ENCODE peak calls at places on chromosomes 11 and 22, in four cellular contexts. R is Peyer's patch, H is upper lobe of right lung, D is MM.1S. A is an unnamed sample.

GRCh38 chr22:35642305-35642741 is 5.9 kb upstream of the APOL6 start:
- DNase-seq in H (no peak), R (peak), D (no peak), A (no peak)

GRCh38 chr22:29478326-29479276 is 1.4 kb upstream of the NEFH start:
- DNase-seq in H (no peak), R (no peak), D (no peak), A (peak)

GRCh38 chr22:22061085-22062077 is 78.8 kb upstream of the TOP3B start:
- DNase-seq in R (no peak), D (no peak), H (no peak), A (no peak)

GRCh38 chr22:43148581-43148980 is 2.8 kb upstream of the TSPO start:
- DNase-seq in D (peak), R (peak), H (no peak), A (no peak)

GRCh38 chr11:63212742-63213141 is 30.7 kb downstream of the SLC22A25 start:
- DNase-seq in R (no peak), D (peak), H (no peak), A (peak)

GRCh38 chr11:21656065-21656464 is 536.8 kb upstream of the ANO5 start:
- DNase-seq in D (no peak), R (no peak), H (no peak), A (no peak)

GRCh38 chr11:67483901-67484665 is 1.3 kb downstream of the AIP start:
- DNase-seq in H (no peak), R (peak), D (no peak), A (peak)

GRCh38 chr22:24582111-24582814 is 10.6 kb downstream of the LRRC75B start:
- DNase-seq in H (no peak), R (no peak), D (no peak), A (no peak)

GRCh38 chr11:120952503-120953229 is 71.2 kb upstream of the TBCEL start:
- DNase-seq in D (peak), R (peak), H (peak), A (peak)

GRCh38 chr11:117911694-117912093 is 17.5 kb downstream of the TMPRSS13 start:
- DNase-seq in R (peak), D (no peak), H (no peak), A (no peak)

GRCh38 chr11:96748639-96749370 is 359.0 kb downstream of the JRKL start:
- DNase-seq in R (no peak), H (no peak), D (no peak), A (no peak)

GRCh38 chr22:22903355-22903777 is 15.8 kb downstream of the IGLL5 start:
- DNase-seq in R (no peak), H (no peak), D (no peak), A (no peak)

GRCh38 chr22:40348025-40348658 is 1.8 kb downstream of the ADSL start:
- DNase-seq in D (peak), R (peak), H (no peak), A (peak)

GRCh38 chr11:108906329-108906728 is 241.5 kb downstream of the DDX10 start:
- DNase-seq in R (no peak), H (no peak), D (no peak), A (no peak)

GRCh38 chr22:39724390-39724789 is 153.8 kb downstream of the CACNA1I start:
- DNase-seq in R (no peak), H (no peak), D (no peak), A (peak)

GRCh38 chr11:100639140-100639539 is 47.9 kb upstream of the ARHGAP42 start:
- DNase-seq in D (no peak), H (no peak), R (no peak), A (no peak)

GRCh38 chr22:25702046-25702445 is 39.9 kb upstream of the MYO18B start:
- DNase-seq in D (peak), R (no peak), H (no peak), A (no peak)

GRCh38 chr11:65852508-65853248 is 5.3 kb downstream of the CFL1 start:
- DNase-seq in H (peak), D (no peak), R (peak), A (no peak)

GRCh38 chr22:49934891-49935557 is 16.6 kb downstream of the CRELD2 start:
- DNase-seq in H (peak), D (peak), R (peak), A (peak)

GRCh38 chr11:77207618-77208313 is 79.7 kb downstream of the MYO7A start:
- DNase-seq in D (no peak), H (peak), R (peak), A (no peak)

GRCh38 chr11:118241191-118242098 is 10.7 kb downstream of the MPZL3 start:
- DNase-seq in R (peak), D (no peak), H (no peak), A (peak)

GRCh38 chr11:834371-835316 is 1.9 kb downstream of the CD151 start:
- DNase-seq in R (peak), H (peak), D (no peak), A (no peak)

GRCh38 chr22:41831383-41831782 is 1.5 kb upstream of the SREBF2 start:
- DNase-seq in H (no peak), R (no peak), D (peak), A (no peak)

GRCh38 chr11:109785714-109786113 is 307.5 kb upstream of the ZC3H12C start:
- DNase-seq in H (no peak), D (no peak), R (no peak), A (no peak)

GRCh38 chr22:20299736-20300136 is 20.1 kb downstream of the DGCR6L start:
- DNase-seq in D (no peak), R (no peak), H (peak), A (no peak)

GRCh38 chr11:1333091-1333772 is 23.8 kb upstream of the TOLLIP start:
- DNase-seq in H (no peak), D (no peak), R (no peak), A (no peak)

GRCh38 chr11:128905345-128906184 is 14.4 kb downstream of the KCNJ5 start:
- DNase-seq in H (peak), R (peak), D (peak), A (peak)

GRCh38 chr22:45441158-45441557 is 27.7 kb downstream of the RIBC2 start:
- DNase-seq in D (peak), R (peak), H (no peak), A (peak)

GRCh38 chr22:42856865-42857704 is at the start of gene ARFGAP3:
- DNase-seq in R (peak), D (peak), H (peak), A (peak)

GRCh38 chr11:102564110-102564509 is 33.6 kb upstream of the MMP7 start:
- DNase-seq in H (no peak), R (no peak), D (peak), A (no peak)

GRCh38 chr11:15336016-15336415 is 221.3 kb downstream of the INSC start:
- DNase-seq in H (no peak), D (no peak), R (no peak), A (no peak)

GRCh38 chr11:129840236-129840635 is 24.6 kb downstream of the TMEM45B start:
- DNase-seq in H (no peak), R (no peak), D (no peak), A (no peak)

GRCh38 chr22:19179472-19180048 is 1.0 kb upstream of the SLC25A1 start:
- DNase-seq in R (peak), D (peak), H (peak), A (peak)

GRCh38 chr22:35918466-35918865 is 110.2 kb downstream of the RBFOX2 start:
- DNase-seq in H (no peak), R (no peak), D (no peak), A (no peak)

GRCh38 chr22:16608931-16609330 is 16.3 kb upstream of the CCT8L2 start:
- DNase-seq in H (no peak), D (no peak), R (no peak), A (no peak)

DNA sequence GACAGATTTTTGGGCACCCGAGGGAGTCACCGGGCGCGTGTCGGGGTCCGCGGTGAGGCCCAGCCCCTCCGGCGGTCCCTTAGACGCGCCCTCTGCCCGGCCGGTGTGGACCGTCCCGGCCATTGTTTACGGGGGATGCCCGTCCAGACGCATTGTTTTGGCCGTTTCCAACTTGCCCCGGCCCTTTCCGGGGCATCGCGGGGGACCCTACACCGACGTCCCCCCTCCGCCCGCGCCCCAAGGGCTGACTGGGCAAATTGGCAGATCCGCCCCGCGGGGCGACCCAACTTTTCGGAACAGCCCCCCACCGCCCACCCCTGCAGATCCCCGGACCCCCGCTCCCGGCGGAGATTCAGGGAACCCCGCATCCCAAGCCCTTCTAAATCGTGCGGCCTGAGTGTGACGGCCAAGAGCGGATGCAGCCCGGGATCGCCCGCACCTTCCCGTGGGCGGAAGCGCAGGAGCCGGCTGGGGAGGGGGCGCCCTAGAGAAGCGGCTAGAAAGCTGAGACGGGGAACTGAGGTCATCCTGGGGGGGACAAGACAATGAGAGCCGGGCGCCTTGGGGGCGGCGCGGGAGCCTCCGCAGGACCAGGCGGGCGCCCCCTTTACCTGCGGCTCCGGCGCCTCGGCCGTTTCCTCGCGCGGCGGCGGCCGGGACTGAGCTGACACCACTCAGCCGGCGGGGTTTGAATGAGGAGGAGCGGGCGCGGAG is 17.1 kb upstream of the CCT8L2 start:
- DNase-seq in R (no peak), D (no peak), H (no peak), A (no peak)
- H3K4me3 ChIP-seq in R (peak), D (no peak), H (peak), A (no peak)

GRCh38 chr22:47678048-47678447 is 915.6 kb downstream of the TBC1D22A start:
- DNase-seq in D (no peak), H (no peak), R (no peak), A (no peak)
- H3K4me3 ChIP-seq in D (no peak), H (no peak), R (no peak), A (no peak)

GRCh38 chr11:46120361-46120710 is 918 bp downstream of the PHF21A start:
- DNase-seq in H (peak), D (no peak), R (no peak), A (no peak)

GRCh38 chr11:46119352-46120216 is 1.7 kb downstream of the PHF21A start:
- DNase-seq in H (peak), D (peak), R (peak), A (no peak)

GRCh38 chr11:46116007-46116711 is 5.1 kb downstream of the PHF21A start:
- DNase-seq in D (peak), R (no peak), H (no peak), A (no peak)

GRCh38 chr11:46119053-46119351 is 2.3 kb downstream of the PHF21A start:
- DNase-seq in D (no peak), R (no peak), H (no peak), A (no peak)

GRCh38 chr11:46117842-46118241 is 3.4 kb downstream of the PHF21A start:
- DNase-seq in R (no peak), D (no peak), H (no peak), A (no peak)
- H3K4me3 ChIP-seq in R (no peak), D (peak), H (peak), A (no peak)

GRCh38 chr22:38270091-38270972 is 2.5 kb downstream of the TMEM184B start:
- DNase-seq in D (no peak), R (no peak), H (no peak), A (no peak)
- H3K4me3 ChIP-seq in D (no peak), R (no peak), H (peak), A (no peak)

GRCh38 chr11:10301656-10302293 is 3.1 kb upstream of the ADM start:
- DNase-seq in H (no peak), R (no peak), D (no peak), A (no peak)
- H3K4me3 ChIP-seq in H (peak), R (peak), D (peak), A (no peak)

A was measured in Jurkat, Clone E6-1.